ENCODE peak calls at places on chromosomes 11 and 22, in nine cellular contexts. One of them, this sample, is unnamed.

GRCh38 chr22:21044931-21045584 is 688 bp upstream of the LRRC74B start:
- DNase-seq in cerebellum: no peak
- DNase-seq in NAMALWA: no peak
- DNase-seq in NT2/D1: peak
- DNase-seq in GF-D8: no peak
- DNase-seq in astrocyte: peak
- DNase-seq in pancreas: no peak
- DNase-seq in iris pigment epithelial cell: peak
- DNase-seq in CD4-positive, alpha-beta T cell: no peak
- DNase-seq in this sample: no peak

GRCh38 chr11:133967599-133968238 is 11.0 kb upstream of the IGSF9B start:
- DNase-seq in GF-D8: no peak
- DNase-seq in NAMALWA: no peak
- DNase-seq in cerebellum: no peak
- DNase-seq in pancreas: no peak
- DNase-seq in iris pigment epithelial cell: no peak
- DNase-seq in NT2/D1: no peak
- DNase-seq in astrocyte: no peak
- DNase-seq in CD4-positive, alpha-beta T cell: no peak
- DNase-seq in this sample: no peak

GRCh38 chr11:70608568-70609314 is 210.4 kb downstream of the CTTN start:
- DNase-seq in CD4-positive, alpha-beta T cell: no peak
- DNase-seq in iris pigment epithelial cell: peak
- DNase-seq in NAMALWA: no peak
- DNase-seq in cerebellum: no peak
- DNase-seq in pancreas: no peak
- DNase-seq in NT2/D1: no peak
- DNase-seq in GF-D8: no peak
- DNase-seq in astrocyte: peak
- DNase-seq in this sample: peak

GRCh38 chr22:19289475-19290161 is 1.9 kb downstream of the CLTCL1 start:
- DNase-seq in NAMALWA: no peak
- DNase-seq in cerebellum: no peak
- DNase-seq in CD4-positive, alpha-beta T cell: no peak
- DNase-seq in astrocyte: peak
- DNase-seq in NT2/D1: no peak
- DNase-seq in iris pigment epithelial cell: peak
- DNase-seq in GF-D8: no peak
- DNase-seq in pancreas: no peak
- DNase-seq in this sample: no peak

GRCh38 chr22:37223965-37224551 is 11.8 kb upstream of the SSTR3 start:
- DNase-seq in CD4-positive, alpha-beta T cell: peak
- DNase-seq in iris pigment epithelial cell: no peak
- DNase-seq in astrocyte: no peak
- DNase-seq in cerebellum: no peak
- DNase-seq in NT2/D1: no peak
- DNase-seq in pancreas: no peak
- DNase-seq in GF-D8: no peak
- DNase-seq in NAMALWA: no peak
- DNase-seq in this sample: no peak

GRCh38 chr11:76266269-76266668 is 60.0 kb upstream of the WNT11 start:
- DNase-seq in pancreas: no peak
- DNase-seq in astrocyte: peak
- DNase-seq in iris pigment epithelial cell: peak
- DNase-seq in CD4-positive, alpha-beta T cell: no peak
- DNase-seq in cerebellum: no peak
- DNase-seq in NAMALWA: no peak
- DNase-seq in GF-D8: no peak
- DNase-seq in NT2/D1: no peak
- DNase-seq in this sample: no peak

GRCh38 chr11:107916671-107917241 is 11.5 kb upstream of the RAB39A start:
- DNase-seq in pancreas: no peak
- DNase-seq in GF-D8: no peak
- DNase-seq in CD4-positive, alpha-beta T cell: no peak
- DNase-seq in cerebellum: no peak
- DNase-seq in NT2/D1: no peak
- DNase-seq in NAMALWA: peak
- DNase-seq in astrocyte: no peak
- DNase-seq in iris pigment epithelial cell: no peak
- DNase-seq in this sample: no peak

GRCh38 chr22:46894851-46895640 is 132.6 kb downstream of the TBC1D22A start:
- DNase-seq in iris pigment epithelial cell: no peak
- DNase-seq in astrocyte: no peak
- DNase-seq in cerebellum: no peak
- DNase-seq in CD4-positive, alpha-beta T cell: no peak
- DNase-seq in pancreas: no peak
- DNase-seq in NAMALWA: no peak
- DNase-seq in NT2/D1: no peak
- DNase-seq in GF-D8: no peak
- DNase-seq in this sample: peak

GRCh38 chr11:57432714-57433163 is 5.8 kb upstream of the SLC43A3 start:
- DNase-seq in iris pigment epithelial cell: peak
- DNase-seq in GF-D8: peak
- DNase-seq in NT2/D1: no peak
- DNase-seq in pancreas: no peak
- DNase-seq in astrocyte: peak
- DNase-seq in cerebellum: no peak
- DNase-seq in CD4-positive, alpha-beta T cell: no peak
- DNase-seq in NAMALWA: no peak
- DNase-seq in this sample: no peak

GRCh38 chr22:23803001-23803819 is 16.4 kb downstream of the SMARCB1 start:
- DNase-seq in pancreas: no peak
- DNase-seq in NAMALWA: peak
- DNase-seq in iris pigment epithelial cell: no peak
- DNase-seq in NT2/D1: no peak
- DNase-seq in CD4-positive, alpha-beta T cell: no peak
- DNase-seq in GF-D8: no peak
- DNase-seq in astrocyte: no peak
- DNase-seq in cerebellum: peak
- DNase-seq in this sample: no peak

GRCh38 chr11:36288442-36289225 is 590 bp downstream of the COMMD9 start:
- DNase-seq in NT2/D1: no peak
- DNase-seq in pancreas: no peak
- DNase-seq in astrocyte: no peak
- DNase-seq in NAMALWA: no peak
- DNase-seq in iris pigment epithelial cell: no peak
- DNase-seq in CD4-positive, alpha-beta T cell: no peak
- DNase-seq in GF-D8: no peak
- DNase-seq in cerebellum: no peak
- DNase-seq in this sample: peak

GRCh38 chr11:60924110-60924905 is at the start of gene TMEM132A:
- DNase-seq in GF-D8: no peak
- DNase-seq in CD4-positive, alpha-beta T cell: no peak
- DNase-seq in NT2/D1: peak
- DNase-seq in NAMALWA: no peak
- DNase-seq in cerebellum: peak
- DNase-seq in pancreas: peak
- DNase-seq in astrocyte: peak
- DNase-seq in iris pigment epithelial cell: peak
- DNase-seq in this sample: peak

GRCh38 chr22:35987487-35987886 is 41.1 kb downstream of the RBFOX2 start:
- DNase-seq in pancreas: no peak
- DNase-seq in GF-D8: no peak
- DNase-seq in iris pigment epithelial cell: peak
- DNase-seq in cerebellum: no peak
- DNase-seq in NT2/D1: no peak
- DNase-seq in NAMALWA: peak
- DNase-seq in CD4-positive, alpha-beta T cell: no peak
- DNase-seq in astrocyte: no peak
- DNase-seq in this sample: no peak

GRCh38 chr11:65311197-65311631 is 3.5 kb upstream of the CDC42EP2 start:
- DNase-seq in astrocyte: no peak
- DNase-seq in CD4-positive, alpha-beta T cell: no peak
- DNase-seq in NT2/D1: no peak
- DNase-seq in NAMALWA: no peak
- DNase-seq in GF-D8: no peak
- DNase-seq in pancreas: peak
- DNase-seq in cerebellum: no peak
- DNase-seq in iris pigment epithelial cell: no peak
- DNase-seq in this sample: peak

GRCh38 chr11:102666331-102666957 is 39.1 kb downstream of the MMP27 start:
- DNase-seq in astrocyte: peak
- DNase-seq in NT2/D1: peak
- DNase-seq in NAMALWA: peak
- DNase-seq in GF-D8: peak
- DNase-seq in cerebellum: no peak
- DNase-seq in CD4-positive, alpha-beta T cell: no peak
- DNase-seq in pancreas: no peak
- DNase-seq in iris pigment epithelial cell: peak
- DNase-seq in this sample: peak

GRCh38 chr11:26621147-26621546 is 49.1 kb upstream of the MUC15 start:
- DNase-seq in cerebellum: no peak
- DNase-seq in astrocyte: peak
- DNase-seq in NAMALWA: no peak
- DNase-seq in pancreas: no peak
- DNase-seq in CD4-positive, alpha-beta T cell: no peak
- DNase-seq in iris pigment epithelial cell: peak
- DNase-seq in GF-D8: no peak
- DNase-seq in NT2/D1: no peak
- DNase-seq in this sample: no peak

GRCh38 chr22:29744902-29745301 is 21.9 kb downstream of the ZMAT5 start:
- DNase-seq in pancreas: no peak
- DNase-seq in NAMALWA: no peak
- DNase-seq in iris pigment epithelial cell: peak
- DNase-seq in astrocyte: no peak
- DNase-seq in cerebellum: no peak
- DNase-seq in CD4-positive, alpha-beta T cell: no peak
- DNase-seq in GF-D8: no peak
- DNase-seq in NT2/D1: no peak
- DNase-seq in this sample: peak

This sample was measured in thyroid gland.